ENCODE peak calls at places on chromosome 18, in five cellular contexts. U, N, C, I and K are unnamed samples.

GRCh38 chr18:44973282-44973681 is 292.6 kb downstream of the SETBP1 start:
- DNase-seq in I (no peak), N (no peak), C (no peak), U (no peak), K (no peak)

GRCh38 chr18:67600781-67601180 is 84.3 kb upstream of the DSEL start:
- DNase-seq in I (no peak), N (no peak), U (no peak), C (no peak), K (no peak)

GRCh38 chr18:11807233-11807632 is 44.0 kb upstream of the CHMP1B start:
- DNase-seq in N (no peak), I (no peak), C (no peak), U (no peak), K (no peak)

GRCh38 chr18:22324191-22325131 is 93.3 kb downstream of the CTAGE1 start:
- DNase-seq in I (no peak), N (no peak), U (peak), C (peak), K (no peak)

GRCh38 chr18:5298156-5298852 is 2.8 kb upstream of the ZBTB14 start:
- DNase-seq in C (no peak), N (no peak), U (peak), I (no peak), K (no peak)

GRCh38 chr18:49668583-49669290 is 106.9 kb downstream of the LIPG start:
- DNase-seq in N (no peak), I (no peak), U (peak), C (peak), K (no peak)

GRCh38 chr18:67232406-67232805 is 284.1 kb downstream of the DSEL start:
- DNase-seq in U (no peak), C (no peak), N (no peak), I (no peak), K (no peak)

GRCh38 chr18:71405142-71405806 is 1116.4 kb downstream of the SOCS6 start:
- DNase-seq in C (no peak), I (no peak), N (no peak), U (no peak), K (no peak)

GRCh38 chr18:24015897-24016631 is 1.5 kb downstream of the TTC39C start:
- DNase-seq in U (no peak), C (no peak), N (no peak), I (no peak), K (no peak)

GRCh38 chr18:35171315-35171987 is 69.4 kb upstream of the ZNF397 start:
- DNase-seq in N (no peak), I (no peak), C (no peak), U (peak), K (no peak)

GRCh38 chr18:63210531-63210930 is 109.0 kb downstream of the BCL2 start:
- DNase-seq in I (no peak), C (no peak), U (no peak), N (no peak), K (no peak)

GRCh38 chr18:73365018-73365417 is 497.2 kb upstream of the NETO1 start:
- DNase-seq in U (peak), C (no peak), N (no peak), I (no peak), K (no peak)

GRCh38 chr18:66393463-66393862 is 210.4 kb downstream of the CDH19 start:
- DNase-seq in N (no peak), U (no peak), I (no peak), C (no peak), K (no peak)

GRCh38 chr18:46555213-46555612 is 101.8 kb downstream of the LOXHD1 start:
- DNase-seq in C (no peak), U (no peak), N (no peak), I (no peak), K (no peak)

GRCh38 chr18:25244170-25244569 is 107.8 kb downstream of the ZNF521 start:
- DNase-seq in U (no peak), N (no peak), C (no peak), I (no peak), K (no peak)

GRCh38 chr18:8752329-8752728 is 47.0 kb downstream of the MTCL1 start:
- DNase-seq in C (no peak), U (no peak), I (no peak), N (no peak), K (no peak)

GRCh38 chr18:9539283-9539682 is 64.0 kb downstream of the RALBP1 start:
- DNase-seq in U (no peak), N (no peak), I (no peak), C (no peak), K (peak)

GRCh38 chr18:78698914-78699313 is 280.7 kb upstream of the SALL3 start:
- DNase-seq in C (no peak), N (no peak), I (peak), U (no peak), K (no peak)

GRCh38 chr18:61998957-61999356 is 106.2 kb upstream of the RNF152 start:
- DNase-seq in N (no peak), C (no peak), U (no peak), I (no peak), K (peak)

GRCh38 chr18:50836521-50836957 is 16.7 kb upstream of the MRO start:
- DNase-seq in I (no peak), U (peak), C (no peak), N (peak), K (no peak)

GRCh38 chr18:80033181-80034067 is 810 bp upstream of the RBFA start:
- DNase-seq in N (no peak), U (no peak), I (no peak), C (no peak), K (peak)

GRCh38 chr18:65592419-65592818 is 158.4 kb upstream of the CDH7 start:
- DNase-seq in U (no peak), N (no peak), I (no peak), C (no peak), K (no peak)

GRCh38 chr18:23502516-23503037 is 734 bp upstream of the RMC1 start:
- DNase-seq in C (peak), U (no peak), I (no peak), N (no peak), K (no peak)

GRCh38 chr18:13726972-13727331 is 479 bp downstream of the RNMT start:
- DNase-seq in I (peak), C (peak), N (no peak), U (peak), K (peak)

GRCh38 chr18:13725566-13726227 is 661 bp downstream of the FAM210A start:
- DNase-seq in C (no peak), N (no peak), I (no peak), U (no peak), K (no peak)

GRCh38 chr18:13730486-13730885 is 4.0 kb downstream of the RNMT start:
- DNase-seq in U (no peak), N (no peak), C (no peak), I (no peak), K (no peak)

DNA sequence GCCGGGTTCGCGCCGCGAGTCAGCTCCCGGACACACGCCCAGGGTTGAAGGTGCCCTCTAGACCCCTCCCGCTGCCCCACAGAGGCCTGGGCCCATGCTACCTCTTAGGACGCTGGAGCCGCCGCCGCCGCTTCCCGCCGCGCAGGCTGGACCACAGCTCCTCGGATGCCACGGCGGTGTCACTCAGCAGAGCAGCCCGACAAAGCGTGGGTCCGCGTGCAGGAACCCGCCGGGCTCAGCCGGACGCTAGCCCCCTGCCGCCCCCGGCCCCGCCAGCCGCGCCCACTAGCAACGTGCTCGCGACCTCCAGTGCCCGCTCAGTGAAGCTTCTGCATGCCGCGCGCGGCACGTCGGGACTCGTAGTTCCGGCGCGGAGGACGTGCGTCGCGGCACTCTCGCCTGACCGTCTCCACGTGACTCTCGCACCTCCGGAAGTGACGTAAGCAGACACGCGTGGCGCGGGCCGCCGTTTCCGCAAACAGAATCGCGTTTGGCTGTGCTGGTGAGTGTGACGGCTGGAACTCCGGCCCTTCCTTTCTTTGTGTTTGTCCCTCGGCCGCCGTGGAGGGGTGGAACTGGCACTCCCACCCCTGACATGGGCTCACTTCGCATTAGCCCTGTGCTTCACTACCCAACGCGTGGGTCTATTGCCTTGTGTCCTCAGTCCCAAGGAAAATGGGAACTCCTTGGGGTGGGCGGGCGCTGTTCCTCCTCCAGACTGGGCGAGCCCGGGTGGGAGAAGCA is at the start of the genes FAM210A and RNMT:
- DNase-seq in N (peak), C (peak), U (peak), I (peak), K (peak)
- TF ChIP-seq POLR2A in N (peak), C (peak), U (peak), I (no peak), K (peak)

GRCh38 chr18:57850063-57850462 is 46.9 kb upstream of the ATP8B1 start:
- DNase-seq in U (no peak), N (no peak), C (no peak), I (no peak), K (no peak)

GRCh38 chr18:57844319-57844718 is 41.2 kb upstream of the ATP8B1 start:
- DNase-seq in U (no peak), C (peak), I (no peak), N (no peak), K (no peak)

GRCh38 chr18:57843403-57843802 is 40.3 kb upstream of the ATP8B1 start:
- DNase-seq in I (no peak), C (no peak), N (no peak), U (no peak), K (no peak)

GRCh38 chr18:57845468-57846103 is 42.5 kb upstream of the ATP8B1 start:
- DNase-seq in C (no peak), I (no peak), N (no peak), U (no peak), K (no peak)

GRCh38 chr18:57846258-57846657 is 43.1 kb upstream of the ATP8B1 start:
- DNase-seq in C (no peak), N (no peak), U (peak), I (no peak), K (peak)
- TF ChIP-seq POLR2A in C (no peak), N (no peak), U (no peak), I (no peak), K (no peak)

GRCh38 chr18:29160123-29160522 is 983.2 kb upstream of the CDH2 start:
- DNase-seq in U (no peak), I (no peak), N (no peak), C (no peak), K (no peak)

GRCh38 chr18:29163596-29163995 is 986.7 kb upstream of the CDH2 start:
- DNase-seq in C (no peak), I (no peak), U (no peak), N (no peak), K (no peak)

GRCh38 chr18:29164993-29165599 is 988.2 kb upstream of the CDH2 start:
- DNase-seq in I (no peak), N (no peak), U (no peak), C (no peak), K (no peak)

GRCh38 chr18:29161429-29161828 is 984.5 kb upstream of the CDH2 start:
- DNase-seq in U (no peak), N (no peak), I (no peak), C (no peak), K (no peak)

DNA sequence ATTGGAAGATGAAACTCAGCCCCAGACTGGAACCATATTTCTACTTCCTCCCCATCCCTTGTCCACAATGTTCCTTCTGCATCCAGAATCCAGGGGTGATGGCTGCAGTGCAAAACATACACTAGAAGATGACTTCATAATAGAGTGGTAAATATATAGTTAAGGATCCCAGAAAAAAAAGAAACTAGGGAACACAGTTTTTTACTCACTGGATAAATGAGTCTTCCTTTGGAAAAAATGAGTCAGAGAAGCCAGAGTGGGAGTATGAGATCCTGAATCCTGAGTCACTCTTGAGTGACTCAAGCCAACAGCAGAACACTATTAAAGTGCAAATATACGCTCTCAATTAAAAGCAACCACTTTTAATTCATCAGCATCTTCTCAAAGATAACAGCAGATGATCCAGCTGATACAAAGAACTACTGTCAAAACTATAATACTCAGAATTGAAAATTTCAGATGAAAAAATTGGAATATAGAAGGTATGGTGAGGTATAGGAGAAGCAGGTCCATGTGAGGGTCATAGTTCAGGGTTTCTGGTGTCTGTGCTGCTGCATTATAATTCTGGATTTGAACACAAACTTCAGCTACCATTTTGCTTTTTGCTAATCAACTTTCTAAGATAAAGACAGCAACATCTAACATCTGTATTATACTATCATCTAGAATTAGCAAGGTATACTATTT is 987.2 kb upstream of the CDH2 start:
- DNase-seq in U (peak), I (no peak), N (no peak), C (no peak), K (no peak)
- TF ChIP-seq POLR2A in U (no peak), I (no peak), N (no peak), C (no peak), K (no peak)

GRCh38 chr18:2905802-2906521 is 59.2 kb downstream of the EMILIN2 start:
- DNase-seq in I (peak), C (peak), N (no peak), U (peak), K (no peak)
- TF ChIP-seq POLR2A in I (no peak), C (peak), N (peak), U (no peak), K (no peak)

GRCh38 chr18:6729247-6730091 is at the start of gene ARHGAP28:
- DNase-seq in N (no peak), C (peak), I (peak), U (peak), K (peak)
- TF ChIP-seq POLR2A in N (no peak), C (peak), I (no peak), U (peak), K (peak)

GRCh38 chr18:48410095-48410920 is 1.1 kb upstream of the ZBTB7C start:
- DNase-seq in I (peak), C (peak), N (no peak), U (peak), K (peak)
- TF ChIP-seq POLR2A in I (no peak), C (no peak), N (no peak), U (peak), K (no peak)

DNA sequence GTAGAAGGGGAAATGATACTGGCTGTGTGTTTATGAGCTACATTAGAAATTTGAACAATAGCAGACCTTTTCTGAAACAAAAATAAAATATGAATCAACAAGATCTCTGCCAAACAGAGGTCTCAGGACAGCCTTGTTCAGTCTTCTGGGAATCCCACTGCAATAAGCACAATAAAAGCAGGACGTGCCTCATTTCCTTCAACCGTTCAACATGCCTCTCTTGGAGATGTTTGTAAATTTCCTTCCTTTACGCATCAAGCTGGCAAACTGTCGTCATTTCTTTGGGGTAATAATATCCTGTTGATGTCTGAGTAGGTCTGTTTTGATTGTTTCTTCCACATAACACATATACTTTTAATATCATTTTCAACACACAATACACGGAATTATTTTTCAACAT is 77.2 kb downstream of the TCF4 start:
- DNase-seq in C (no peak), I (no peak), N (no peak), U (peak), K (no peak)
- TF ChIP-seq POLR2A in C (no peak), I (no peak), N (no peak), U (no peak), K (no peak)

GRCh38 chr18:77103991-77104521 is 28.5 kb downstream of the MBP start:
- DNase-seq in N (no peak), C (no peak), I (no peak), U (no peak), K (no peak)

GRCh38 chr18:77106331-77106730 is 26.3 kb downstream of the MBP start:
- DNase-seq in U (no peak), I (no peak), N (no peak), C (no peak), K (no peak)

GRCh38 chr18:77103181-77103875 is 29.3 kb downstream of the MBP start:
- DNase-seq in I (no peak), C (no peak), U (no peak), N (no peak), K (no peak)

GRCh38 chr18:77105680-77106079 is 26.9 kb downstream of the MBP start:
- DNase-seq in C (no peak), N (no peak), I (no peak), U (no peak), K (no peak)

GRCh38 chr18:77105021-77105420 is 27.6 kb downstream of the MBP start:
- DNase-seq in U (no peak), I (no peak), N (no peak), C (no peak), K (no peak)
- TF ChIP-seq POLR2A in U (no peak), I (no peak), N (no peak), C (no peak), K (no peak)